ENCODE peak calls at places on chromosomes 4 and X, in six cellular contexts. One of them, this sample, is unnamed.

GRCh38 chr4:19857405-19857804 is 394.3 kb upstream of the SLIT2 start:
- DNase-seq in CD4-positive, CD25-positive, alpha-beta regulatory T cell: no peak
- DNase-seq in Ammon's horn: no peak
- DNase-seq in activated CD4-positive, alpha-beta T cell treated with anti-CD3 and anti-CD28 coated beads, Interleukin-2, amount 50 U/mL, for 4 hours: no peak
- DNase-seq in epithelial cell of esophagus: no peak
- DNase-seq in GM18507: no peak
- DNase-seq in this sample: no peak

GRCh38 chr4:4762909-4763814 is 96.3 kb upstream of the MSX1 start:
- DNase-seq in CD4-positive, CD25-positive, alpha-beta regulatory T cell: peak
- DNase-seq in Ammon's horn: no peak
- DNase-seq in activated CD4-positive, alpha-beta T cell treated with anti-CD3 and anti-CD28 coated beads, Interleukin-2, amount 50 U/mL, for 4 hours: no peak
- DNase-seq in epithelial cell of esophagus: peak
- DNase-seq in GM18507: peak
- DNase-seq in this sample: peak

GRCh38 chr4:128560754-128561495 is 248.6 kb upstream of the JADE1 start:
- DNase-seq in CD4-positive, CD25-positive, alpha-beta regulatory T cell: no peak
- DNase-seq in Ammon's horn: no peak
- DNase-seq in activated CD4-positive, alpha-beta T cell treated with anti-CD3 and anti-CD28 coated beads, Interleukin-2, amount 50 U/mL, for 4 hours: no peak
- DNase-seq in epithelial cell of esophagus: no peak
- DNase-seq in GM18507: no peak
- DNase-seq in this sample: no peak

GRCh38 chr4:165905405-165906027 is 32.5 kb downstream of the TLL1 start:
- DNase-seq in CD4-positive, CD25-positive, alpha-beta regulatory T cell: no peak
- DNase-seq in Ammon's horn: no peak
- DNase-seq in activated CD4-positive, alpha-beta T cell treated with anti-CD3 and anti-CD28 coated beads, Interleukin-2, amount 50 U/mL, for 4 hours: no peak
- DNase-seq in epithelial cell of esophagus: peak
- DNase-seq in GM18507: no peak
- DNase-seq in this sample: no peak

GRCh38 chr4:66160606-66161005 is 490.3 kb upstream of the EPHA5 start:
- DNase-seq in CD4-positive, CD25-positive, alpha-beta regulatory T cell: no peak
- DNase-seq in Ammon's horn: no peak
- DNase-seq in activated CD4-positive, alpha-beta T cell treated with anti-CD3 and anti-CD28 coated beads, Interleukin-2, amount 50 U/mL, for 4 hours: no peak
- DNase-seq in epithelial cell of esophagus: no peak
- DNase-seq in GM18507: no peak
- DNase-seq in this sample: no peak

GRCh38 chr4:17066972-17067371 is 168.5 kb upstream of the LDB2 start:
- DNase-seq in CD4-positive, CD25-positive, alpha-beta regulatory T cell: no peak
- DNase-seq in Ammon's horn: no peak
- DNase-seq in activated CD4-positive, alpha-beta T cell treated with anti-CD3 and anti-CD28 coated beads, Interleukin-2, amount 50 U/mL, for 4 hours: no peak
- DNase-seq in epithelial cell of esophagus: peak
- DNase-seq in GM18507: no peak
- DNase-seq in this sample: peak

GRCh38 chr4:123449780-123450179 is 53.2 kb downstream of the SPRY1 start:
- DNase-seq in CD4-positive, CD25-positive, alpha-beta regulatory T cell: no peak
- DNase-seq in Ammon's horn: no peak
- DNase-seq in activated CD4-positive, alpha-beta T cell treated with anti-CD3 and anti-CD28 coated beads, Interleukin-2, amount 50 U/mL, for 4 hours: no peak
- DNase-seq in epithelial cell of esophagus: peak
- DNase-seq in GM18507: peak
- DNase-seq in this sample: no peak

GRCh38 chr4:112036881-112037280 is 108.4 kb upstream of the FAM241A start:
- DNase-seq in CD4-positive, CD25-positive, alpha-beta regulatory T cell: no peak
- DNase-seq in Ammon's horn: no peak
- DNase-seq in activated CD4-positive, alpha-beta T cell treated with anti-CD3 and anti-CD28 coated beads, Interleukin-2, amount 50 U/mL, for 4 hours: no peak
- DNase-seq in epithelial cell of esophagus: no peak
- DNase-seq in GM18507: no peak
- DNase-seq in this sample: peak

GRCh38 chr4:127995776-127996175 is 30.6 kb downstream of the ABHD18 start:
- DNase-seq in CD4-positive, CD25-positive, alpha-beta regulatory T cell: no peak
- DNase-seq in Ammon's horn: no peak
- DNase-seq in activated CD4-positive, alpha-beta T cell treated with anti-CD3 and anti-CD28 coated beads, Interleukin-2, amount 50 U/mL, for 4 hours: no peak
- DNase-seq in epithelial cell of esophagus: peak
- DNase-seq in GM18507: no peak
- DNase-seq in this sample: peak

GRCh38 chr4:37885496-37885895 is 5.4 kb upstream of the TBC1D1 start:
- DNase-seq in CD4-positive, CD25-positive, alpha-beta regulatory T cell: no peak
- DNase-seq in Ammon's horn: peak
- DNase-seq in activated CD4-positive, alpha-beta T cell treated with anti-CD3 and anti-CD28 coated beads, Interleukin-2, amount 50 U/mL, for 4 hours: no peak
- DNase-seq in epithelial cell of esophagus: no peak
- DNase-seq in GM18507: no peak
- DNase-seq in this sample: no peak

GRCh38 chr4:8233672-8234484 is 34.8 kb downstream of the SH3TC1 start:
- DNase-seq in CD4-positive, CD25-positive, alpha-beta regulatory T cell: no peak
- DNase-seq in Ammon's horn: no peak
- DNase-seq in activated CD4-positive, alpha-beta T cell treated with anti-CD3 and anti-CD28 coated beads, Interleukin-2, amount 50 U/mL, for 4 hours: no peak
- DNase-seq in epithelial cell of esophagus: no peak
- DNase-seq in GM18507: no peak
- DNase-seq in this sample: no peak

GRCh38 chr4:91958651-91959050 is 345.1 kb upstream of the GRID2 start:
- DNase-seq in CD4-positive, CD25-positive, alpha-beta regulatory T cell: no peak
- DNase-seq in Ammon's horn: peak
- DNase-seq in activated CD4-positive, alpha-beta T cell treated with anti-CD3 and anti-CD28 coated beads, Interleukin-2, amount 50 U/mL, for 4 hours: no peak
- DNase-seq in epithelial cell of esophagus: no peak
- DNase-seq in GM18507: no peak
- DNase-seq in this sample: no peak

GRCh38 chrX:110188701-110189558 is 129.0 kb downstream of the AMMECR1 start:
- DNase-seq in CD4-positive, CD25-positive, alpha-beta regulatory T cell: peak
- DNase-seq in Ammon's horn: no peak
- DNase-seq in activated CD4-positive, alpha-beta T cell treated with anti-CD3 and anti-CD28 coated beads, Interleukin-2, amount 50 U/mL, for 4 hours: no peak
- DNase-seq in epithelial cell of esophagus: no peak
- DNase-seq in GM18507: no peak
- DNase-seq in this sample: no peak

GRCh38 chr4:83679692-83680091 is 143.8 kb downstream of the GPAT3 start:
- DNase-seq in CD4-positive, CD25-positive, alpha-beta regulatory T cell: no peak
- DNase-seq in Ammon's horn: no peak
- DNase-seq in activated CD4-positive, alpha-beta T cell treated with anti-CD3 and anti-CD28 coated beads, Interleukin-2, amount 50 U/mL, for 4 hours: no peak
- DNase-seq in epithelial cell of esophagus: no peak
- DNase-seq in GM18507: no peak
- DNase-seq in this sample: no peak

GRCh38 chr4:184472540-184473264 is 1.6 kb downstream of the IRF2 start:
- DNase-seq in CD4-positive, CD25-positive, alpha-beta regulatory T cell: peak
- DNase-seq in Ammon's horn: peak
- DNase-seq in activated CD4-positive, alpha-beta T cell treated with anti-CD3 and anti-CD28 coated beads, Interleukin-2, amount 50 U/mL, for 4 hours: peak
- DNase-seq in epithelial cell of esophagus: peak
- DNase-seq in GM18507: peak
- DNase-seq in this sample: peak

GRCh38 chr4:57318694-57319093 is 208.5 kb upstream of the IGFBP7 start:
- DNase-seq in CD4-positive, CD25-positive, alpha-beta regulatory T cell: no peak
- DNase-seq in Ammon's horn: no peak
- DNase-seq in activated CD4-positive, alpha-beta T cell treated with anti-CD3 and anti-CD28 coated beads, Interleukin-2, amount 50 U/mL, for 4 hours: no peak
- DNase-seq in epithelial cell of esophagus: peak
- DNase-seq in GM18507: no peak
- DNase-seq in this sample: no peak

GRCh38 chr4:186161138-186161537 is 30.2 kb upstream of the CYP4V2 start:
- DNase-seq in CD4-positive, CD25-positive, alpha-beta regulatory T cell: peak
- DNase-seq in Ammon's horn: no peak
- DNase-seq in activated CD4-positive, alpha-beta T cell treated with anti-CD3 and anti-CD28 coated beads, Interleukin-2, amount 50 U/mL, for 4 hours: no peak
- DNase-seq in epithelial cell of esophagus: no peak
- DNase-seq in GM18507: peak
- DNase-seq in this sample: peak

GRCh38 chr4:184538023-184538599 is 63.8 kb upstream of the IRF2 start:
- DNase-seq in CD4-positive, CD25-positive, alpha-beta regulatory T cell: peak
- DNase-seq in Ammon's horn: peak
- DNase-seq in activated CD4-positive, alpha-beta T cell treated with anti-CD3 and anti-CD28 coated beads, Interleukin-2, amount 50 U/mL, for 4 hours: peak
- DNase-seq in epithelial cell of esophagus: peak
- DNase-seq in GM18507: peak
- DNase-seq in this sample: peak

GRCh38 chrX:69968956-69969355 is 80.8 kb downstream of the AWAT2 start:
- DNase-seq in CD4-positive, CD25-positive, alpha-beta regulatory T cell: no peak
- DNase-seq in Ammon's horn: peak
- DNase-seq in activated CD4-positive, alpha-beta T cell treated with anti-CD3 and anti-CD28 coated beads, Interleukin-2, amount 50 U/mL, for 4 hours: no peak
- DNase-seq in epithelial cell of esophagus: no peak
- DNase-seq in GM18507: no peak
- DNase-seq in this sample: no peak

GRCh38 chrX:45771114-45771513 is 570.4 kb upstream of the DIPK2B start:
- DNase-seq in CD4-positive, CD25-positive, alpha-beta regulatory T cell: no peak
- DNase-seq in Ammon's horn: peak
- DNase-seq in activated CD4-positive, alpha-beta T cell treated with anti-CD3 and anti-CD28 coated beads, Interleukin-2, amount 50 U/mL, for 4 hours: no peak
- DNase-seq in epithelial cell of esophagus: peak
- DNase-seq in GM18507: no peak
- DNase-seq in this sample: peak

GRCh38 chr4:173508386-173509002 is 21.5 kb downstream of the HAND2 start:
- DNase-seq in CD4-positive, CD25-positive, alpha-beta regulatory T cell: no peak
- DNase-seq in Ammon's horn: no peak
- DNase-seq in activated CD4-positive, alpha-beta T cell treated with anti-CD3 and anti-CD28 coated beads, Interleukin-2, amount 50 U/mL, for 4 hours: no peak
- DNase-seq in epithelial cell of esophagus: no peak
- DNase-seq in GM18507: no peak
- DNase-seq in this sample: no peak

GRCh38 chr4:112751447-112751846 is 114.5 kb downstream of the LARP7 start:
- DNase-seq in CD4-positive, CD25-positive, alpha-beta regulatory T cell: no peak
- DNase-seq in Ammon's horn: no peak
- DNase-seq in activated CD4-positive, alpha-beta T cell treated with anti-CD3 and anti-CD28 coated beads, Interleukin-2, amount 50 U/mL, for 4 hours: no peak
- DNase-seq in epithelial cell of esophagus: no peak
- DNase-seq in GM18507: no peak
- DNase-seq in this sample: no peak

GRCh38 chr4:107825072-107825789 is 499 bp downstream of the SGMS2 start:
- DNase-seq in CD4-positive, CD25-positive, alpha-beta regulatory T cell: no peak
- DNase-seq in Ammon's horn: no peak
- DNase-seq in activated CD4-positive, alpha-beta T cell treated with anti-CD3 and anti-CD28 coated beads, Interleukin-2, amount 50 U/mL, for 4 hours: no peak
- DNase-seq in epithelial cell of esophagus: peak
- DNase-seq in GM18507: no peak
- DNase-seq in this sample: peak

GRCh38 chrX:22399793-22400192 is 127.1 kb downstream of the CBLL2 start:
- DNase-seq in CD4-positive, CD25-positive, alpha-beta regulatory T cell: no peak
- DNase-seq in Ammon's horn: no peak
- DNase-seq in activated CD4-positive, alpha-beta T cell treated with anti-CD3 and anti-CD28 coated beads, Interleukin-2, amount 50 U/mL, for 4 hours: no peak
- DNase-seq in epithelial cell of esophagus: peak
- DNase-seq in GM18507: no peak
- DNase-seq in this sample: no peak

GRCh38 chr4:139789096-139789495 is 123.5 kb downstream of the MGST2 start:
- DNase-seq in CD4-positive, CD25-positive, alpha-beta regulatory T cell: no peak
- DNase-seq in Ammon's horn: no peak
- DNase-seq in activated CD4-positive, alpha-beta T cell treated with anti-CD3 and anti-CD28 coated beads, Interleukin-2, amount 50 U/mL, for 4 hours: no peak
- DNase-seq in epithelial cell of esophagus: no peak
- DNase-seq in GM18507: no peak
- DNase-seq in this sample: no peak

GRCh38 chr4:1285790-1286553 is 3.7 kb upstream of the MAEA start:
- DNase-seq in CD4-positive, CD25-positive, alpha-beta regulatory T cell: peak
- DNase-seq in Ammon's horn: no peak
- DNase-seq in activated CD4-positive, alpha-beta T cell treated with anti-CD3 and anti-CD28 coated beads, Interleukin-2, amount 50 U/mL, for 4 hours: peak
- DNase-seq in epithelial cell of esophagus: no peak
- DNase-seq in GM18507: no peak
- DNase-seq in this sample: no peak

GRCh38 chr4:174120446-174121142 is 162.9 kb downstream of the FBXO8 start:
- DNase-seq in CD4-positive, CD25-positive, alpha-beta regulatory T cell: peak
- DNase-seq in Ammon's horn: peak
- DNase-seq in activated CD4-positive, alpha-beta T cell treated with anti-CD3 and anti-CD28 coated beads, Interleukin-2, amount 50 U/mL, for 4 hours: no peak
- DNase-seq in epithelial cell of esophagus: peak
- DNase-seq in GM18507: peak
- DNase-seq in this sample: peak

GRCh38 chrX:57445046-57445445 is 146.8 kb upstream of the ZXDB start:
- DNase-seq in CD4-positive, CD25-positive, alpha-beta regulatory T cell: no peak
- DNase-seq in Ammon's horn: no peak
- DNase-seq in activated CD4-positive, alpha-beta T cell treated with anti-CD3 and anti-CD28 coated beads, Interleukin-2, amount 50 U/mL, for 4 hours: no peak
- DNase-seq in epithelial cell of esophagus: peak
- DNase-seq in GM18507: no peak
- DNase-seq in this sample: no peak

GRCh38 chr4:1010522-1011021 is 854 bp upstream of the FGFRL1 start:
- DNase-seq in CD4-positive, CD25-positive, alpha-beta regulatory T cell: peak
- DNase-seq in Ammon's horn: no peak
- DNase-seq in activated CD4-positive, alpha-beta T cell treated with anti-CD3 and anti-CD28 coated beads, Interleukin-2, amount 50 U/mL, for 4 hours: peak
- DNase-seq in epithelial cell of esophagus: peak
- DNase-seq in GM18507: no peak
- DNase-seq in this sample: peak

GRCh38 chrX:122441451-122441850 is 742.6 kb upstream of the GRIA3 start:
- DNase-seq in CD4-positive, CD25-positive, alpha-beta regulatory T cell: no peak
- DNase-seq in Ammon's horn: no peak
- DNase-seq in activated CD4-positive, alpha-beta T cell treated with anti-CD3 and anti-CD28 coated beads, Interleukin-2, amount 50 U/mL, for 4 hours: no peak
- DNase-seq in epithelial cell of esophagus: no peak
- DNase-seq in GM18507: no peak
- DNase-seq in this sample: no peak

GRCh38 chrX:44569122-44569521 is 26.5 kb upstream of the FUNDC1 start:
- DNase-seq in CD4-positive, CD25-positive, alpha-beta regulatory T cell: no peak
- DNase-seq in Ammon's horn: no peak
- DNase-seq in activated CD4-positive, alpha-beta T cell treated with anti-CD3 and anti-CD28 coated beads, Interleukin-2, amount 50 U/mL, for 4 hours: no peak
- DNase-seq in epithelial cell of esophagus: no peak
- DNase-seq in GM18507: no peak
- DNase-seq in this sample: peak

GRCh38 chr4:139084425-139085093 is 69.0 kb downstream of the NOCT start:
- DNase-seq in CD4-positive, CD25-positive, alpha-beta regulatory T cell: no peak
- DNase-seq in Ammon's horn: no peak
- DNase-seq in activated CD4-positive, alpha-beta T cell treated with anti-CD3 and anti-CD28 coated beads, Interleukin-2, amount 50 U/mL, for 4 hours: no peak
- DNase-seq in epithelial cell of esophagus: no peak
- DNase-seq in GM18507: no peak
- DNase-seq in this sample: no peak

GRCh38 chr4:110135523-110135922 is 62.9 kb downstream of the ELOVL6 start:
- DNase-seq in CD4-positive, CD25-positive, alpha-beta regulatory T cell: no peak
- DNase-seq in Ammon's horn: no peak
- DNase-seq in activated CD4-positive, alpha-beta T cell treated with anti-CD3 and anti-CD28 coated beads, Interleukin-2, amount 50 U/mL, for 4 hours: no peak
- DNase-seq in epithelial cell of esophagus: no peak
- DNase-seq in GM18507: no peak
- DNase-seq in this sample: no peak

This sample was measured in AG20443.